ENCODE peak calls at places on chromosomes 12 and 14, in ten cellular contexts. U, Q, Z, W, Y, J, I, K, X and B are unnamed samples.

GRCh38 chr12:58969227-58969626 is 48.9 kb upstream of the LRIG3 start:
- DNase-seq in U (no peak), J (no peak), X (no peak), Z (no peak), W (no peak), Y (no peak), I (no peak), Q (no peak), K (no peak), B (no peak)

GRCh38 chr12:121282072-121282742 is 14.3 kb downstream of the CAMKK2 start:
- DNase-seq in Q (no peak), U (no peak), K (no peak), Z (no peak), J (no peak), Y (no peak), I (no peak), X (no peak), W (no peak), B (peak)

GRCh38 chr12:120234643-120235368 is 30.7 kb downstream of the PXN start:
- DNase-seq in U (no peak), Z (no peak), I (no peak), Q (peak), J (peak), Y (no peak), W (no peak), X (peak), K (peak), B (peak)

GRCh38 chr14:81302613-81303012 is 81.9 kb upstream of the GTF2A1 start:
- DNase-seq in W (no peak), Z (no peak), K (no peak), Y (no peak), X (no peak), U (no peak), Q (no peak), I (no peak), J (no peak), B (no peak)

GRCh38 chr12:49916129-49916919 is 12.6 kb upstream of the FAIM2 start:
- DNase-seq in X (no peak), Q (no peak), I (no peak), U (no peak), K (no peak), W (no peak), Z (no peak), J (no peak), Y (no peak), B (no peak)

GRCh38 chr14:35963209-35963608 is 137.1 kb downstream of the BRMS1L start:
- DNase-seq in W (no peak), J (no peak), I (peak), Y (no peak), X (no peak), Q (no peak), Z (no peak), U (no peak), K (no peak), B (peak)

GRCh38 chr12:30863839-30864238 is 62.7 kb upstream of the TSPAN11 start:
- DNase-seq in X (no peak), W (no peak), U (no peak), J (no peak), Z (no peak), Y (no peak), Q (no peak), K (no peak), I (no peak), B (no peak)

GRCh38 chr12:6275609-6276246 is 34.8 kb upstream of the PLEKHG6 start:
- DNase-seq in Z (no peak), X (no peak), U (no peak), J (no peak), Y (no peak), Q (no peak), W (no peak), K (no peak), I (no peak), B (no peak)

GRCh38 chr12:26938660-26939185 is 453 bp downstream of the FGFR1OP2 start:
- DNase-seq in Y (no peak), X (no peak), J (peak), W (no peak), Q (no peak), I (no peak), K (no peak), Z (no peak), U (no peak), B (peak)

GRCh38 chr14:65927871-65928270 is 515.3 kb downstream of the FUT8 start:
- DNase-seq in Z (no peak), J (peak), Q (no peak), Y (peak), U (no peak), X (no peak), K (no peak), W (peak), I (no peak), B (no peak)

GRCh38 chr12:23084236-23084995 is 459.4 kb downstream of the ETNK1 start:
- DNase-seq in X (no peak), U (no peak), Q (peak), K (no peak), Y (no peak), I (no peak), J (no peak), W (no peak), Z (peak), B (no peak)

GRCh38 chr12:34393086-34393820 is 371.0 kb downstream of the ALG10 start:
- DNase-seq in Q (no peak), K (no peak), U (peak), W (no peak), X (no peak), Y (peak), Z (no peak), J (peak), I (no peak), B (no peak)

GRCh38 chr12:116697305-116698130 is 40.4 kb downstream of the SPRING1 start:
- DNase-seq in Y (no peak), Z (no peak), I (peak), U (peak), K (peak), W (no peak), X (no peak), Q (no peak), J (no peak), B (peak)

GRCh38 chr12:52461693-52462092 is 9.7 kb upstream of the KRT6B start:
- DNase-seq in Y (no peak), W (no peak), Q (no peak), X (no peak), Z (no peak), U (no peak), K (no peak), I (no peak), J (no peak), B (no peak)

GRCh38 chr14:87869619-87870583 is 123.1 kb downstream of the GALC start:
- DNase-seq in X (no peak), Q (peak), U (peak), K (no peak), W (no peak), I (no peak), J (no peak), Z (no peak), Y (no peak), B (no peak)

GRCh38 chr12:10392394-10392930 is 2.6 kb upstream of the KLRK1 start:
- DNase-seq in W (peak), K (peak), J (peak), Z (peak), Y (no peak), Q (peak), X (no peak), U (peak), I (peak), B (peak)

GRCh38 chr14:101175731-101176534 is 272.4 kb upstream of the RTL1 start:
- DNase-seq in I (no peak), W (no peak), J (no peak), X (peak), K (no peak), Q (no peak), U (peak), Z (no peak), Y (no peak), B (no peak)

GRCh38 chr14:36513012-36513420 is 7.0 kb downstream of the NKX2-1 start:
- DNase-seq in I (no peak), W (no peak), K (no peak), Z (no peak), Y (no peak), U (no peak), X (no peak), J (no peak), Q (no peak), B (no peak)

GRCh38 chr14:100446572-100446971 is 123.4 kb downstream of the SLC25A47 start:
- DNase-seq in U (no peak), W (no peak), J (no peak), K (no peak), Q (no peak), Z (no peak), Y (no peak), X (no peak), I (no peak), B (no peak)

GRCh38 chr12:123227581-123228258 is 5.2 kb downstream of the MPHOSPH9 start:
- DNase-seq in W (no peak), J (no peak), I (no peak), K (no peak), Z (peak), U (no peak), X (no peak), Q (no peak), Y (no peak), B (no peak)

GRCh38 chr14:91286530-91286937 is 42.0 kb upstream of the GPR68 start:
- DNase-seq in Q (peak), X (peak), I (peak), K (peak), J (peak), W (peak), Y (peak), Z (peak), U (peak), B (peak)

GRCh38 chr12:69688496-69689427 is 10.3 kb downstream of the BEST3 start:
- DNase-seq in Y (no peak), U (no peak), J (no peak), W (peak), K (peak), X (peak), Q (peak), I (peak), Z (peak), B (peak)

GRCh38 chr12:27779416-27779815 is 617 bp upstream of the KLHL42 start:
- DNase-seq in W (peak), Q (peak), X (no peak), U (peak), Y (peak), J (peak), I (no peak), K (peak), Z (peak), B (peak)

GRCh38 chr12:108584456-108585065 is 13.3 kb downstream of the TMEM119 start:
- DNase-seq in X (no peak), Z (no peak), W (no peak), J (no peak), K (no peak), I (no peak), U (no peak), Q (no peak), Y (no peak), B (no peak)

GRCh38 chr12:96194901-96195844 is 998 bp downstream of the ELK3 start:
- DNase-seq in Q (peak), I (peak), X (no peak), U (peak), W (peak), J (peak), Y (no peak), Z (peak), K (peak), B (peak)